ENCODE peak calls at places on chromosomes 16 and 17, in nine cellular contexts. G, V, A, T, P, R, W, Z and B are unnamed samples.
A peak's percentile ranks its signal among the peaks of the same experiment; 100 is the strongest.

GRCh38 chr17:18004345-18004744 is 31.7 kb downstream of the DRC3 start:
- DNase-seq in P (no peak), V (no peak), A (no peak), Z (no peak), T (no peak), W (no peak), G (no peak), R (peak; percentile 23), B (no peak)

GRCh38 chr17:50803676-50804075 is 31.7 kb upstream of the WFIKKN2 start:
- DNase-seq in W (no peak), V (no peak), A (no peak), R (no peak), G (no peak), Z (no peak), T (no peak), P (no peak), B (no peak)

GRCh38 chr16:75266738-75267630 is 15.6 kb upstream of the BCAR1 start:
- DNase-seq in Z (no peak), R (no peak), G (no peak), V (no peak), A (peak; percentile 39), P (no peak), T (peak; percentile 83), W (no peak), B (no peak)

GRCh38 chr17:50632637-50633036 is 2.0 kb upstream of the ABCC3 start:
- DNase-seq in G (no peak), T (no peak), R (no peak), W (no peak), Z (no peak), V (no peak), P (no peak), A (no peak), B (no peak)

GRCh38 chr16:71564377-71564967 is 12.4 kb downstream of the TAT start:
- DNase-seq in T (no peak), Z (no peak), G (no peak), R (no peak), P (peak; percentile 60), A (no peak), V (no peak), W (no peak), B (no peak)

GRCh38 chr16:24681793-24682192 is 47.7 kb upstream of the TNRC6A start:
- DNase-seq in V (no peak), T (no peak), W (no peak), R (peak; percentile 54), Z (no peak), A (no peak), G (no peak), P (no peak), B (no peak)

GRCh38 chr17:82116246-82116645 is 18.2 kb upstream of the FASN start:
- DNase-seq in G (no peak), P (no peak), V (no peak), T (no peak), W (no peak), A (no peak), R (no peak), Z (no peak), B (no peak)

GRCh38 chr16:81861915-81862314 is 82.8 kb downstream of the PLCG2 start:
- DNase-seq in A (no peak), G (no peak), P (no peak), Z (no peak), W (no peak), T (peak; percentile 46), R (no peak), V (no peak), B (no peak)

GRCh38 chr16:58459344-58460218 is 40.4 kb upstream of the NDRG4 start:
- DNase-seq in T (no peak), P (no peak), Z (peak; percentile 68), V (peak; percentile 47), R (peak; percentile 75), A (no peak), W (no peak), G (no peak), B (no peak)

GRCh38 chr16:80167657-80168056 is 373.1 kb upstream of the DYNLRB2 start:
- DNase-seq in G (no peak), V (no peak), R (no peak), W (no peak), T (no peak), P (no peak), A (no peak), Z (no peak), B (no peak)

GRCh38 chr16:57830890-57831484 is 28.7 kb upstream of the KIFC3 start:
- DNase-seq in T (no peak), W (no peak), V (no peak), Z (no peak), G (no peak), R (no peak), P (no peak), A (no peak), B (no peak)

GRCh38 chr17:28865946-28866752 is 11.3 kb downstream of the ERAL1 start:
- DNase-seq in V (no peak), A (no peak), W (no peak), Z (no peak), R (no peak), G (no peak), T (no peak), P (no peak), B (no peak)

GRCh38 chr16:5604770-5605169 is 507.2 kb upstream of the EEF2KMT start:
- DNase-seq in T (no peak), R (no peak), P (no peak), A (no peak), V (no peak), G (no peak), W (no peak), Z (no peak), B (no peak)

GRCh38 chr17:7220593-7221280 is 999 bp downstream of the ACADVL start:
- DNase-seq in V (peak; percentile 44), R (peak; percentile 67), Z (peak; percentile 64), P (no peak), W (peak; percentile 84), T (no peak), A (peak; percentile 77), G (peak; percentile 50), B (peak; percentile 41)

GRCh38 chr17:1174490-1174889 is 5.3 kb downstream of the ABR start:
- DNase-seq in A (no peak), T (no peak), W (no peak), Z (no peak), G (no peak), R (no peak), P (no peak), V (no peak), B (no peak)